ENCODE peak calls at places on chromosomes 2 and 18, in four cellular contexts. One of them, this sample, is unnamed.

GRCh38 chr18:61569176-61569892 is 236.1 kb downstream of the CDH20 start:
- DNase-seq in HuH-7: no peak
- DNase-seq in B cell: no peak
- DNase-seq in occipital lobe: no peak
- DNase-seq in this sample: no peak

GRCh38 chr2:73088211-73088610 is 16.7 kb upstream of the SFXN5 start:
- DNase-seq in occipital lobe: no peak
- DNase-seq in B cell: no peak
- DNase-seq in HuH-7: no peak
- DNase-seq in this sample: no peak

GRCh38 chr18:31819106-31819924 is 58.6 kb upstream of the SLC25A52 start:
- DNase-seq in HuH-7: peak; percentile 3
- DNase-seq in B cell: no peak
- DNase-seq in occipital lobe: no peak
- DNase-seq in this sample: peak; percentile 66

GRCh38 chr18:59419386-59419785 is 60.3 kb upstream of the LMAN1 start:
- DNase-seq in occipital lobe: no peak
- DNase-seq in B cell: no peak
- DNase-seq in HuH-7: no peak
- DNase-seq in this sample: no peak

GRCh38 chr2:100041946-100042345 is 100.4 kb downstream of the AFF3 start:
- DNase-seq in B cell: no peak
- DNase-seq in HuH-7: no peak
- DNase-seq in occipital lobe: no peak
- DNase-seq in this sample: no peak

GRCh38 chr18:56173542-56174220 is 464.7 kb downstream of the TXNL1 start:
- DNase-seq in occipital lobe: no peak
- DNase-seq in HuH-7: no peak
- DNase-seq in B cell: no peak
- DNase-seq in this sample: no peak

GRCh38 chr18:48428494-48429177 is 19.5 kb upstream of the ZBTB7C start:
- DNase-seq in HuH-7: no peak
- DNase-seq in B cell: no peak
- DNase-seq in occipital lobe: no peak
- DNase-seq in this sample: no peak

GRCh38 chr2:203451011-203451410 is 84.1 kb downstream of the RAPH1 start:
- DNase-seq in occipital lobe: no peak
- DNase-seq in B cell: no peak
- DNase-seq in HuH-7: no peak
- DNase-seq in this sample: no peak

GRCh38 chr2:191459158-191459557 is 214.0 kb downstream of the MYO1B start:
- DNase-seq in HuH-7: no peak
- DNase-seq in B cell: no peak
- DNase-seq in occipital lobe: no peak
- DNase-seq in this sample: no peak

GRCh38 chr2:1766851-1767771 is 22.8 kb upstream of the PXDN start:
- DNase-seq in HuH-7: no peak
- DNase-seq in B cell: no peak
- DNase-seq in occipital lobe: no peak
- DNase-seq in this sample: no peak

GRCh38 chr2:151878655-151879563 is 50.7 kb upstream of the ARL5A start:
- DNase-seq in occipital lobe: no peak
- DNase-seq in B cell: no peak
- DNase-seq in HuH-7: no peak
- DNase-seq in this sample: no peak

GRCh38 chr2:225010804-225011203 is 31.5 kb downstream of the DOCK10 start:
- DNase-seq in B cell: no peak
- DNase-seq in occipital lobe: no peak
- DNase-seq in HuH-7: no peak
- DNase-seq in this sample: no peak

GRCh38 chr2:157959249-157959648 is 83.1 kb upstream of the ACVR1 start:
- DNase-seq in occipital lobe: no peak
- DNase-seq in B cell: no peak
- DNase-seq in HuH-7: no peak
- DNase-seq in this sample: no peak

GRCh38 chr2:238476258-238476657 is 49.5 kb downstream of the ASB1 start:
- DNase-seq in occipital lobe: no peak
- DNase-seq in HuH-7: no peak
- DNase-seq in B cell: no peak
- DNase-seq in this sample: no peak

GRCh38 chr2:60550151-60550983 is 3.1 kb downstream of the BCL11A start:
- DNase-seq in occipital lobe: peak; percentile 66
- DNase-seq in HuH-7: peak; percentile 87
- DNase-seq in B cell: peak; percentile 89
- DNase-seq in this sample: peak; percentile 61